ENCODE peak calls at places on chromosome 22, in six cellular contexts. One of them, this sample, is unnamed.

GRCh38 chr22:47625013-47625385 is 862.5 kb downstream of the TBC1D22A start:
- DNase-seq in tibial nerve: no peak
- DNase-seq in transverse colon: no peak
- DNase-seq in upper lobe of left lung: peak; percentile 10
- DNase-seq in A549: no peak
- DNase-seq in ovary: peak; percentile 24
- DNase-seq in this sample: peak; percentile 36

GRCh38 chr22:38315801-38316339 is 1.4 kb downstream of the CSNK1E start:
- DNase-seq in tibial nerve: no peak
- DNase-seq in transverse colon: no peak
- DNase-seq in upper lobe of left lung: no peak
- DNase-seq in A549: no peak
- DNase-seq in ovary: peak; percentile 49
- DNase-seq in this sample: no peak

GRCh38 chr22:30205281-30206115 is 41.1 kb downstream of the LIF start:
- DNase-seq in tibial nerve: peak; percentile 35
- DNase-seq in transverse colon: no peak
- DNase-seq in upper lobe of left lung: peak; percentile 39
- DNase-seq in A549: peak; percentile 91
- DNase-seq in ovary: peak; percentile 57
- DNase-seq in this sample: peak; percentile 87

GRCh38 chr22:49258107-49259010 is 569.3 kb downstream of the BRD1 start:
- DNase-seq in tibial nerve: no peak
- DNase-seq in transverse colon: no peak
- DNase-seq in upper lobe of left lung: no peak
- DNase-seq in A549: no peak
- DNase-seq in ovary: no peak
- DNase-seq in this sample: no peak

GRCh38 chr22:19815093-19815822 is 39.4 kb downstream of the GNB1L start:
- DNase-seq in tibial nerve: no peak
- DNase-seq in transverse colon: no peak
- DNase-seq in upper lobe of left lung: no peak
- DNase-seq in A549: no peak
- DNase-seq in ovary: no peak
- DNase-seq in this sample: no peak

GRCh38 chr22:49297286-49297870 is 530.3 kb downstream of the BRD1 start:
- DNase-seq in tibial nerve: peak; percentile 7
- DNase-seq in transverse colon: no peak
- DNase-seq in upper lobe of left lung: no peak
- DNase-seq in A549: no peak
- DNase-seq in ovary: no peak
- DNase-seq in this sample: no peak

GRCh38 chr22:26817926-26818325 is 160.5 kb downstream of the MIAT start:
- DNase-seq in tibial nerve: no peak
- DNase-seq in transverse colon: no peak
- DNase-seq in upper lobe of left lung: no peak
- DNase-seq in A549: no peak
- DNase-seq in ovary: no peak
- DNase-seq in this sample: no peak

GRCh38 chr22:31846161-31847115 is 92.6 kb downstream of the DEPDC5 start:
- DNase-seq in tibial nerve: no peak
- DNase-seq in transverse colon: no peak
- DNase-seq in upper lobe of left lung: no peak
- DNase-seq in A549: peak; percentile 8
- DNase-seq in ovary: no peak
- DNase-seq in this sample: no peak

GRCh38 chr22:38728899-38729796 is 23.4 kb downstream of the GTPBP1 start:
- DNase-seq in tibial nerve: no peak
- DNase-seq in transverse colon: no peak
- DNase-seq in upper lobe of left lung: no peak
- DNase-seq in A549: no peak
- DNase-seq in ovary: peak; percentile 30
- DNase-seq in this sample: no peak

GRCh38 chr22:30890689-30891442 is 77.7 kb downstream of the MORC2 start:
- DNase-seq in tibial nerve: no peak
- DNase-seq in transverse colon: peak; percentile 41
- DNase-seq in upper lobe of left lung: no peak
- DNase-seq in A549: peak; percentile 30
- DNase-seq in ovary: peak; percentile 41
- DNase-seq in this sample: peak; percentile 62

GRCh38 chr22:20858615-20859416 is at the start of the genes PI4KA and SNAP29:
- DNase-seq in tibial nerve: peak; percentile 98
- DNase-seq in transverse colon: peak; percentile 99
- DNase-seq in upper lobe of left lung: peak; percentile 100
- DNase-seq in A549: peak; percentile 89
- DNase-seq in ovary: peak; percentile 99
- DNase-seq in this sample: peak; percentile 100

GRCh38 chr22:38923463-38924196 is 33.8 kb upstream of the APOBEC3A start:
- DNase-seq in tibial nerve: peak; percentile 65
- DNase-seq in transverse colon: peak; percentile 77
- DNase-seq in upper lobe of left lung: peak; percentile 84
- DNase-seq in A549: peak; percentile 86
- DNase-seq in ovary: peak; percentile 83
- DNase-seq in this sample: peak; percentile 93

GRCh38 chr22:31893460-31893859 is 50.9 kb upstream of the YWHAH start:
- DNase-seq in tibial nerve: no peak
- DNase-seq in transverse colon: no peak
- DNase-seq in upper lobe of left lung: no peak
- DNase-seq in A549: no peak
- DNase-seq in ovary: no peak
- DNase-seq in this sample: no peak

DNA sequence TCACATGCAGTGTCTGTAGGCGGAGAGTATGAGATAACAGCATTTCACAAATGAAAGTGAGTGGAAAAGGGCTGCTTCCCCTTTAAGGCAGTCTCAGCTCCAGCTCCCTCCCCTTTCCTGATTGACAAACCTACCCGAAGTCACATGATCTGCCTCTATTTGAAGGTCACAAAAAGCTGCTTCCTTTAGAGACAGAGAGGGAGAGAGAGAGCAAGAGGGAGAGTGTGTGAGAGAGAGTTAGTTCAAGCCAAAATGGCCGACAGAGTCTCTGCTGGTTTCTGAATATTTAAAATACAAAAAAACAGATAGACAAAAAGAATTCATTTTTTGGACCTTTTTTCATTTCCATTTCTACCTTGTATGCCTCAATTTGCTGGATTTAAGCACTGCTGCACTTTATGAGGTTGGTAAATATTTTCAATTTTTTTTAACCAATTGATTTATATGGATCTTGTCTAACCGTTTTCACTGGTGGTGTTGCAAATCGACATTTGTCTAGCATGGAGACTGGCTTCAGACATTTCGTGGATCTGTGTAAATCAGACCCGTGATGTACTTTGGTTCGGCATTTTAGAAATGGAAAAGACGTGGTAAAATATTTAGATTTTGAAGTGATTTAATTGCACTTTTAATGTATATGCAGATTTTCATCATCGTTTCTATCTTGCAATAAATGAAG is at the start of gene TNRC6B:
- DNase-seq in tibial nerve: peak; percentile 43
- DNase-seq in transverse colon: peak; percentile 80
- DNase-seq in upper lobe of left lung: peak; percentile 88
- DNase-seq in A549: peak; percentile 59
- DNase-seq in ovary: peak; percentile 52
- DNase-seq in this sample: peak; percentile 88
- TF ChIP-seq EP300 in tibial nerve: peak; percentile 100
- TF ChIP-seq EP300 in transverse colon: no peak
- TF ChIP-seq EP300 in upper lobe of left lung: no peak
- TF ChIP-seq EP300 in A549: no peak
- TF ChIP-seq EP300 in ovary: peak; percentile 58
- TF ChIP-seq EP300 in this sample: no peak

DNA sequence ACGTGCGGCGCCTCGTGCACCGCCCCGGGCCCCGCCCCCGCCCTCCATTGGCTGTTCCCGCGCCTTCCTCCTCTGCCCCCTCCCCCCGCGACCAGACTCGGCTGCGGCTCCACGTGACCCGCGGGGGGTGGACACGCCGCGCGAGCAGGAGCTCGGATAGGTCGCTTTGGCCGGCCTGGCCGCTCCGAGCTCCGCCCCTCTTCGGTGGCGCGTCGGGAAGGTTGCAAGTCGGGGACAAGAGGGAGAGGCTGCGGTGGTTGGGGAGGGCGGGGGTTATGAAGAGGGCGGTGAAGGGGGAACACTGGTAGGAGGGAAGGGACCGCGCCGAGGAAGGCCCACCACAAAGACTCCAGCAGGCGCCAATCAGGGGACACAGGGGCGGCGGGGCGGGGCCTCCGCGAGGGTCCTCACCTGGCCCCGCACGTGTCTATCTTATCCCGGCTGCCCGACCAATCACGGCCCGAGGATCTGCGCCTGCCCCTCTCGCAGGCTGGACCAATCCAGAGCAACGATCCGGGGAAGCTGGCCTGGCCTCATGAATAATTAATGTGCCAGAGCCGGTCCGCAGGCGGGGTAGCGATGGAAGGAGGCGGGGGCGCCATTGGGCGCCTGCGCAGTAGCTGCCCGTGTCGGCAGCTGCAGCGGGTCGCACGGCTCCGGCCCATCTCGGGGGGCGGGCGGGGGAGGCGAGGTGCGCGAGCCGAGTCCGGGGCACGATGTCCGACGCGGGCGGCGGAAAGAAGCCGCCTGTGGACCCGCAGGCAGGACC is at the start of gene TEF:
- DNase-seq in tibial nerve: peak; percentile 99
- DNase-seq in transverse colon: peak; percentile 99
- DNase-seq in upper lobe of left lung: peak; percentile 99
- DNase-seq in A549: peak; percentile 97
- DNase-seq in ovary: peak; percentile 99
- DNase-seq in this sample: peak; percentile 100
- TF ChIP-seq EP300 in tibial nerve: peak; percentile 82
- TF ChIP-seq EP300 in transverse colon: no peak
- TF ChIP-seq EP300 in upper lobe of left lung: no peak
- TF ChIP-seq EP300 in A549: no peak
- TF ChIP-seq EP300 in ovary: peak; percentile 33
- TF ChIP-seq EP300 in this sample: peak; percentile 44

DNA sequence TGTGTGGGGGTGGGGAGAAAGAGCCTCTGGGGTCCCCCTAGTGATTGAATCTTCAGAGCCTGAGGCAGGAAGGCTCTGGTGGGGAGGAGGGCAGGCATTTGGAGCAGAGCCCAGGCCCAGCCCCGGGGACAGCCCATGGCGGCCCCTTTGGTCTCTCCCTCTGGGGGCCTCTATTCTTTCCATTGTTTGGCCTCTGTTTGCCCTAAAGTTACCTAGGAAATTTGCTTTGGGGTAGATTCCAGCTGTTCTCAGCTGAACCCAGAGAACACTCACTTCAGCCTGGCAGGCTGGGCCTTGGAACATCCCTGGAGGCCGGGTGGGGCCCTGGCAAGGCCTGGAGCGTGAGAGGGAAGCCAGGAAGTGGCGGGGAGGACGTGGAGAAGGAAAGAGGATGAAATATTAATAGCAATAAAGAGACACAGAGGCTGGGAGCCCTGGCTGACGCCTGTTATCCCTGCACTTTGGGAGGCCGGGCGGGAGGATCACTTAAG is 22.9 kb upstream of the A4GALT start:
- DNase-seq in tibial nerve: peak; percentile 77
- DNase-seq in transverse colon: peak; percentile 58
- DNase-seq in upper lobe of left lung: peak; percentile 39
- DNase-seq in A549: no peak
- DNase-seq in ovary: peak; percentile 86
- DNase-seq in this sample: peak; percentile 95
- TF ChIP-seq EP300 in tibial nerve: peak; percentile 92
- TF ChIP-seq EP300 in transverse colon: no peak
- TF ChIP-seq EP300 in upper lobe of left lung: no peak
- TF ChIP-seq EP300 in A549: no peak
- TF ChIP-seq EP300 in ovary: no peak
- TF ChIP-seq EP300 in this sample: no peak

GRCh38 chr22:46071451-46072029 is 78.8 kb upstream of the PPARA start:
- DNase-seq in tibial nerve: peak; percentile 93
- DNase-seq in transverse colon: peak; percentile 89
- DNase-seq in upper lobe of left lung: peak; percentile 85
- DNase-seq in A549: no peak
- DNase-seq in ovary: peak; percentile 96
- DNase-seq in this sample: peak; percentile 97
- TF ChIP-seq EP300 in tibial nerve: peak; percentile 91
- TF ChIP-seq EP300 in transverse colon: peak; percentile 39
- TF ChIP-seq EP300 in upper lobe of left lung: no peak
- TF ChIP-seq EP300 in A549: no peak
- TF ChIP-seq EP300 in ovary: no peak
- TF ChIP-seq EP300 in this sample: no peak